ENCODE peak calls at places on chromosomes 6 and 20, in four cellular contexts. Z is right cardiac atrium, F is cardiac muscle cell, P is SK-N-SH. A is an unnamed sample. For H3K4me1, the result is how much of the 10 kb centered on the place peaks cover.

GRCh38 chr20:57629976-57630525 is 9.8 kb upstream of the ZBP1 start:
- DNase-seq in Z (no peak), F (no peak), P (no peak), A (peak)

GRCh38 chr20:33444797-33445560 is 1.4 kb upstream of the SNTA1 start:
- DNase-seq in Z (no peak), F (peak), P (no peak), A (no peak)

GRCh38 chr6:166767191-166767590 is 140.1 kb upstream of the RPS6KA2 start:
- DNase-seq in F (no peak), Z (no peak), P (no peak), A (no peak)

GRCh38 chr6:105985098-105985815 is 100.9 kb upstream of the PRDM1 start:
- DNase-seq in Z (no peak), P (no peak), F (no peak), A (no peak)

GRCh38 chr6:130839379-130839778 is 12.2 kb downstream of the SMLR1 start:
- DNase-seq in Z (no peak), F (no peak), P (no peak), A (no peak)

GRCh38 chr6:109393882-109394281 is 11.6 kb upstream of the CD164 start:
- DNase-seq in Z (no peak), F (no peak), P (no peak), A (no peak)

GRCh38 chr6:157579467-157580031 is 198.6 kb downstream of the ZDHHC14 start:
- DNase-seq in F (no peak), Z (no peak), P (no peak), A (no peak)

GRCh38 chr20:48941467-48941866 is 20.0 kb downstream of the ARFGEF2 start:
- DNase-seq in Z (no peak), F (no peak), P (no peak), A (no peak)

GRCh38 chr20:46375771-46376170 is 30.6 kb downstream of the ELMO2 start:
- DNase-seq in Z (no peak), P (no peak), F (no peak), A (no peak)

GRCh38 chr6:16043171-16044142 is 85.4 kb upstream of the MYLIP start:
- DNase-seq in Z (no peak), F (no peak), P (no peak), A (no peak)

GRCh38 chr6:83124553-83124952 is 57.1 kb downstream of the DOP1A start:
- DNase-seq in Z (no peak), F (no peak), P (no peak), A (no peak)

GRCh38 chr20:38926934-38927616 is 858 bp downstream of the FAM83D start:
- DNase-seq in P (no peak), Z (no peak), F (no peak), A (peak)

GRCh38 chr6:74000582-74000981 is 304.6 kb downstream of the CD109 start:
- DNase-seq in P (no peak), Z (no peak), F (no peak), A (no peak)

GRCh38 chr6:7726416-7727149 is 684 bp downstream of the BMP6 start:
- DNase-seq in Z (no peak), F (peak), P (peak), A (no peak)

GRCh38 chr20:10419550-10420133 is 14.4 kb downstream of the MKKS start:
- DNase-seq in F (no peak), P (no peak), Z (no peak), A (no peak)

GRCh38 chr6:22057962-22058361 is 238.9 kb downstream of the PRL start:
- DNase-seq in F (no peak), Z (no peak), P (no peak), A (no peak)

GRCh38 chr6:88492824-88493223 is 326.7 kb upstream of the CNR1 start:
- DNase-seq in P (peak), Z (no peak), F (peak), A (no peak)

GRCh38 chr6:168624540-168624939 is 183.6 kb downstream of the SMOC2 start:
- DNase-seq in F (no peak), P (no peak), Z (no peak), A (no peak)

GRCh38 chr20:49344975-49345374 is 67.1 kb upstream of the ZNFX1 start:
- DNase-seq in F (no peak), Z (peak), P (peak), A (peak)

GRCh38 chr6:29705389-29706231 is 17.6 kb upstream of the HLA-F start:
- DNase-seq in P (peak), F (peak), Z (no peak), A (no peak)

GRCh38 chr6:131955876-131956275 is 4.7 kb upstream of the CCN2 start:
- DNase-seq in P (no peak), F (no peak), Z (no peak), A (no peak)

GRCh38 chr6:168301648-168302398 is 17.8 kb downstream of the DACT2 start:
- DNase-seq in P (no peak), Z (no peak), F (no peak), A (no peak)

GRCh38 chr20:49045440-49046086 is 549 bp upstream of the CSE1L start:
- DNase-seq in P (peak), Z (peak), F (peak), A (peak)

GRCh38 chr6:170223718-170224693 is 66.9 kb downstream of the DLL1 start:
- DNase-seq in Z (no peak), P (peak), F (no peak), A (peak)

GRCh38 chr6:29227235-29227634 is 56.5 kb downstream of the OR2J2 start:
- DNase-seq in P (no peak), Z (no peak), F (no peak), A (no peak)

GRCh38 chr20:51326241-51326819 is 216.2 kb downstream of the NFATC2 start:
- DNase-seq in P (peak), F (peak), Z (no peak), A (no peak)

GRCh38 chr6:142088858-142089216 is 43.9 kb upstream of the GJE1 start:
- DNase-seq in P (peak), F (peak), Z (no peak), A (peak)

GRCh38 chr20:63051911-63052310 is 45.1 kb upstream of the BHLHE23 start:
- DNase-seq in F (no peak), Z (no peak), P (no peak), A (no peak)
- H3K4me1 ChIP-seq in F (under half), Z (under half), P (under half), A (under half)

DNA sequence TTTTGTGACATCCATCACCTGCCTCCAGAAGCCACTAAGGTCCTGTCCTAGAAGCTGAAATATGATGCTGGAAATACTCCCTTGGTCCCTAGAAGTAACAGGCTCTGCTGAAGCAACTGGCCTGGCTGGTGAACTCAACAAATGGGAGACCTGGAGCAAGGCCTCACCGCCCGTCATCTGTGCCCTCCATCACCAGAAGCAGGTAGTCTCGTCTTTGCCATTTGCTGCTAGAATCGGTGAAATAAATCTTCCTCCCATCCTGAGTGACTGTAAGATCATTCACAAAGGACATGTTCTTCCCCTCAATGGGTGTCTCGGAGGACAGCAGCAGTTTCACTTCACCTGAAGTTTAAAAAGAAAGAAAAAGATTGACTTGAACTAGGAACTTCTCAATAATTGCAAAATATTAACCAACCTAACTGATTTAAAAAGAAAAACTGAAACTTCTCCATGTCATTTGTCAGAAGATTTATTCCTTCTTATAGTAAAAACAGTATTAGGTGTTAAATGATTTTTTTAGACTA is 21.0 kb downstream of the CST7 start:
- DNase-seq in Z (no peak), F (no peak), P (no peak), A (no peak)
- H3K27ac ChIP-seq in Z (no peak), F (no peak), P (no peak), A (no peak)

DNA sequence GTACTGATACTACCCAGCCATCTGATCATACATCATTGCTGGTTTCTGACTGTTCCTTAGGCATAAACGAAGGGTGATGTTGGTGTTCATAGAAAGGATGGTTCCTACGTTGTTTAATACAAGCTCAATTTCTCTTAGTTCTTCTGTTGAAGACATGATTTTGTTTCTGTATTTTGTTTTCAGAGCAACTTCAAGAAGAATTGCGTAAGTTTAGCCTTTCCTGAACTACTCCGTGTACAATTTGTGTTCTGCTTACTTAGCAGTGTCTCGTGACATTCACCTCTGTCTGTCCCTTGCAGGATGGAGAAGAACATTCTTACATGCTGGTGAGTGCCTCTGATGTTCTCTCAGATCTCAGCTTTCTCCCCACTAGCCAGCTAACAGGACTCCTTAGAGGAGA is 7.6 kb downstream of the BTN2A2 start:
- DNase-seq in F (no peak), Z (no peak), P (no peak), A (no peak)
- H3K4me1 ChIP-seq in F (under half), Z (under half), P (under half), A (under half)

DNA sequence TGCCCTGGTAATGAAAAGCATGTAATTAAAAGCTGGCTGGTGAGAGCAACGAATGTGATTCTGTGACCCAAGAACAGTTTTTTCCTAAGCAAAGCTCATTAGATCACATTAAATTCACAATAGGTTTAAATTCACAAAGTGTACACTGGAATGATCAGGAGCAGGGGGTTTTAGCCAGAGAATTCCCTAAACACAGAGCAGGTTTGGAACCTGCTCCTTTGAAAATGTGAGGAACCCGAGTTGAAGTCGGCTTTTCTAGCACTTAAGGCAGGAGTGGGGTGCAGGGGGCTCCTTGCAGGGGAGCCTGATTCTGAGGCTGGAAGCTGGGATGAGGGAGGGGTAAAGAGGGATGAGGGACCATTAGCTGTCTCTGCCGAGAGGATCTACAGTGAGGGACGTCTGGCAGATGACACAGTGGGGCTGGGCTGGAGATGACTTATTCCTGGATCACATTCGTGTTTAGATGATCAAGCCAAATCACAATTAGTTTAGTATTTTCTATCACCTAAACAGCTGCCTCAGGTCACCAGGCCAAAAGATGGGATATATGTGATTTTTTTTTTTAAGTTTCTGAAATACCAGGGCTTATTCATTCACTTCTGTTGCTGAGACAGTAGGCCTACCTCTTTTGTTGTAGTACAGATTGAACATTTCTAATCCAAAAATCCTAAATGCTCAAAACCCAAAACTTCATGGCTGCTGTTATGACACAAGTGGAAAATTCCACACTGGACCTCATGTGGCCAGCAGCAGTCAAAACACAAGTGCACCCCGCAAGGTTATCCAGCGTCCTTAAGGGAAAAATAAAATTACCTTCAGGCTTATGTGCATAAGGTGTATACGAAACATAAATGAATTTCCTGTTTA is 93.1 kb upstream of the HIVEP1 start:
- DNase-seq in P (no peak), Z (no peak), F (no peak), A (no peak)
- H3K27ac ChIP-seq in P (no peak), Z (no peak), F (no peak), A (peak)

GRCh38 chr6:44256291-44257006 is 879 bp downstream of the SLC35B2 start:
- DNase-seq in F (no peak), Z (no peak), P (no peak), A (no peak)
- H3K4me1 ChIP-seq in F (under half), Z (under half), P (under half), A (half or more)

GRCh38 chr6:162852810-162853577 is 125.2 kb downstream of the PACRG start:
- DNase-seq in P (no peak), Z (no peak), F (peak), A (no peak)

GRCh38 chr6:162854228-162854627 is 126.5 kb downstream of the PACRG start:
- DNase-seq in Z (no peak), P (no peak), F (no peak), A (no peak)

GRCh38 chr6:162856885-162857284 is 129.1 kb downstream of the PACRG start:
- DNase-seq in P (peak), Z (no peak), F (peak), A (no peak)

GRCh38 chr6:162857321-162857720 is 129.5 kb downstream of the PACRG start:
- DNase-seq in Z (no peak), F (no peak), P (no peak), A (no peak)

DNA sequence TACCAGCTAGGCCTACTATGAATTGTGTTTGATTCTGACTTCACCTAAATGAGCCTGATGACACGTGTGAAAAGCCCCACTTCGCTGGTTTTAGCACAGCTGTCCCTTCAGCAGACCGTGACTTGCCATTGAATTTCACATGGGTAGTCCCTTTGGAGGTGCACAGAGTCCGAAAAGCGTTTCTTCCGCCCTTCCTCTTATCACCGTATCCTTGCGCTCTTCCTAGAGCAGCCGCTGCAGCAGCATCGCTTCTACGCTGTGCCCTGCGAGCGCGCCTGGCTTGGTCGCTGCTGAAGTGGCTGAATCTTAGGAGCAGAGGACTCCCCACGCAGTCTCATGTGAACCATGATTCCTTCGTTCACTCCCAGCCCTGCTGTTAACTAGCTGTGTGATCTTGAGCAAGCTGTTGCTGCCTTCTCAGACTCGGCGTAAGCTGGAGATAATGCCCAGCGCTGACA is 127.0 kb downstream of the PACRG start:
- DNase-seq in F (peak), P (no peak), Z (no peak), A (no peak)
- H3K27ac ChIP-seq in F (no peak), P (no peak), Z (no peak), A (no peak)

GRCh38 chr20:59123677-59124060 is 40.0 kb upstream of the ZNF831 start:
- DNase-seq in P (no peak), F (no peak), Z (no peak), A (no peak)
- H3K4me1 ChIP-seq in P (under half), F (under half), Z (under half), A (under half)

A was measured in left lung.